ENCODE peak calls at places on chromosomes 3 and 15, in eight cellular contexts. D, J, I, N, Q, Y, X and C are unnamed samples.

GRCh38 chr15:67103869-67104268 is 38.5 kb downstream of the SMAD3 start:
- DNase-seq in X (no peak), I (no peak), Q (no peak), Y (no peak), D (no peak), N (no peak), J (no peak), C (no peak)

GRCh38 chr15:50055333-50056278 is 63.4 kb downstream of the ATP8B4 start:
- DNase-seq in I (peak; percentile 93), N (peak; percentile 44), D (peak; percentile 60), X (no peak), Y (peak; percentile 25), Q (no peak), J (no peak), C (no peak)

GRCh38 chr3:111980716-111981456 is 2.1 kb downstream of the ABHD10 start:
- DNase-seq in X (no peak), Y (no peak), Q (no peak), J (no peak), N (no peak), D (no peak), I (no peak), C (no peak)

GRCh38 chr3:182238141-182238540 is 526.4 kb downstream of the SOX2 start:
- DNase-seq in N (no peak), Y (peak; percentile 24), Q (no peak), X (no peak), I (no peak), D (no peak), J (peak; percentile 86), C (no peak)

GRCh38 chr3:108125151-108125540 is 34.3 kb upstream of the CD47 start:
- DNase-seq in X (no peak), D (no peak), Y (no peak), J (no peak), I (no peak), Q (no peak), N (no peak), C (no peak)

GRCh38 chr3:58148049-58148448 is 62.7 kb downstream of the DNASE1L3 start:
- DNase-seq in Y (no peak), N (no peak), Q (no peak), J (no peak), X (no peak), D (no peak), I (no peak), C (no peak)

GRCh38 chr3:106296111-106296510 is 427.3 kb upstream of the CBLB start:
- DNase-seq in D (no peak), I (no peak), Q (no peak), J (no peak), X (no peak), Y (no peak), N (no peak), C (no peak)

GRCh38 chr3:154421067-154421466 is 8.9 kb downstream of the GPR149 start:
- DNase-seq in I (peak; percentile 6), X (no peak), Y (no peak), D (no peak), J (peak; percentile 26), N (no peak), Q (no peak), C (no peak)

GRCh38 chr15:47294765-47295259 is 422.5 kb upstream of the SEMA6D start:
- DNase-seq in N (no peak), Y (no peak), J (no peak), D (no peak), Q (no peak), I (peak; percentile 12), X (no peak), C (no peak)

GRCh38 chr15:74835312-74835823 is 7.6 kb downstream of the ULK3 start:
- DNase-seq in Q (no peak), Y (peak; percentile 49), J (peak; percentile 96), N (no peak), X (peak; percentile 86), D (peak; percentile 39), I (peak; percentile 48), C (no peak)

GRCh38 chr3:108877906-108878305 is 55.3 kb downstream of the TRAT1 start:
- DNase-seq in N (no peak), I (no peak), X (no peak), Y (no peak), Q (no peak), J (no peak), D (no peak), C (no peak)

GRCh38 chr3:183907911-183908331 is 23.2 kb upstream of the PARL start:
- DNase-seq in Y (no peak), Q (no peak), J (no peak), X (no peak), I (no peak), N (no peak), D (no peak), C (no peak)

GRCh38 chr3:52596658-52597265 is 60.4 kb downstream of the UQCC5 start:
- DNase-seq in Y (no peak), X (no peak), N (no peak), J (no peak), D (no peak), Q (no peak), I (no peak), C (no peak)

GRCh38 chr3:99868438-99868723 is 50.7 kb downstream of the CMSS1 start:
- DNase-seq in X (no peak), Y (no peak), J (no peak), N (peak; percentile 27), Q (no peak), D (no peak), I (no peak), C (no peak)
- H3K4me1 ChIP-seq in X (peaks cover 10% of the 10 kb centered on the region), Y (peaks cover 68% of the 10 kb centered on the region), J (peaks cover 8% of the 10 kb centered on the region), N (peaks cover 34% of the 10 kb centered on the region), Q (peaks cover 36% of the 10 kb centered on the region), D (peaks cover 19% of the 10 kb centered on the region), I (peaks cover 31% of the 10 kb centered on the region), C (no peaks in the 10 kb centered on the region)

GRCh38 chr15:69014454-69014853 is at the start of gene NOX5:
- DNase-seq in X (no peak), I (no peak), Y (no peak), N (no peak), D (no peak), J (no peak), Q (no peak), C (no peak)

GRCh38 chr15:69016021-69016595 is 1.6 kb downstream of the NOX5 start:
- DNase-seq in X (no peak), J (no peak), D (no peak), Y (no peak), N (no peak), I (no peak), Q (no peak), C (no peak)

GRCh38 chr15:69017978-69018377 is 3.5 kb downstream of the NOX5 start:
- DNase-seq in X (no peak), Y (no peak), D (no peak), J (no peak), N (no peak), Q (no peak), I (no peak), C (no peak)

GRCh38 chr15:69013726-69014406 is 629 bp upstream of the NOX5 start:
- DNase-seq in J (no peak), N (no peak), I (no peak), D (no peak), Y (no peak), X (no peak), Q (no peak), C (no peak)

GRCh38 chr15:69015591-69015990 is 1.1 kb downstream of the NOX5 start:
- DNase-seq in N (no peak), D (no peak), X (no peak), J (no peak), Q (no peak), I (no peak), Y (no peak), C (no peak)
- H3K27ac ChIP-seq in N (no peak overlapping the region), D (no peak overlapping the region), X (no peak overlapping the region), J (no peak overlapping the region), Q (no peak overlapping the region), I (no peak overlapping the region), Y (no peak overlapping the region), C (no peak overlapping the region)

GRCh38 chr3:174308761-174309160 is 550.4 kb upstream of the NAALADL2 start:
- DNase-seq in D (no peak), I (no peak), N (no peak), Y (no peak), Q (no peak), X (no peak), J (no peak), C (no peak)

GRCh38 chr3:174302746-174303315 is 556.3 kb upstream of the NAALADL2 start:
- DNase-seq in Q (no peak), X (no peak), D (no peak), Y (no peak), J (no peak), I (no peak), N (no peak), C (no peak)

DNA sequence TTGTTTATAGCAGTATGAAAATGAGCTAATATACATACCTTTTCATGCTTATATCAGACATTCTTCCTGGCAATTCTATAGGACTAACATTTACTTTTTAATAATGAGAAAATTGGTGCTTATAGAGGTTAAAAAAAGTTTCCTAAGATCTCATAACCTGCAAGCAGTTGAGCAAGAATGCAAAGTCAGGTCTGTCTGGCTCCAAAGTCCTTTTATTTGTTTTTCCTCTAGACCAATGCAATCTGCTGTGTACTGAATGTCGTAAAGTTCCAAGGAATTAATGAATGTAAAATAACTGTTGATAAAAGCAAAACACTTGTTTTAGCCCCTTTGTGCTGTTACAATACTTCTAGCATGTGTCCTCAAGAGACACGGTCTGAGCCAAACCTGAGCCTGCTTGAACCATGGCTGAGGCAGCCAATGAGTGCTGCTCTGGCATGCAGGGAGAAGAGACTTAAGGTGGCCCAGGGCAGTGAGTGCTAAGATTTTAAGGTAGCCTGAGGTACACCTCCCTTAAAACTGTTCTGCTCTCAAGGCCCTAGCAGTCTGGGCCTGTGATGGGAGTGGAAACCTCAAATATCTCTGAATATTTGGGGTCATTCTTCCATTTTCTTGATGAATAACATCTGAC is 555.1 kb upstream of the NAALADL2 start:
- DNase-seq in Q (no peak), D (no peak), J (no peak), X (no peak), I (no peak), N (no peak), Y (no peak), C (no peak)
- H3K4me1 ChIP-seq in Q (no peaks in the 10 kb centered on the region), D (no peaks in the 10 kb centered on the region), J (no peaks in the 10 kb centered on the region), X (no peaks in the 10 kb centered on the region), I (no peaks in the 10 kb centered on the region), N (no peaks in the 10 kb centered on the region), Y (no peaks in the 10 kb centered on the region), C (no peaks in the 10 kb centered on the region)

DNA sequence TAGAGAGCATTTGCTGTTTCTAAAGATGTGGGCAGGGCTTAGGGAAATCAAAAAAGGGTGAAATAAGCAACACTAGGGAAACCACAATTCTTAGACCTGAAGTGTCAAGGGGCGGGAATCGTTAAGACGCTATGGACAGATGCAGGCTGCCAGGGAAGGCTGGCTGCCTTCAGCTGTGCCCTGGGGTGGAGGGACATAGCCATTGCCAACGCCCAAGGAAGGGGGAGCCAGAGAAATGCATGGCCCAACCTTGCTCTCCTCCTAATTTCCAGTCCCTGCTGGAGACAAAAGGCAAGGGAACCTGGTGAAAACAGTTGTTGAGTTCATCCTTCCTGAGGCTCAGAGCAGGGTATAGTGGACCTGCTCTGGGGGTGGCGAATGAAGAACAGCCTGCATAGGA is 141.7 kb upstream of the PROK2 start:
- DNase-seq in D (no peak), X (no peak), N (no peak), Q (no peak), Y (no peak), I (no peak), J (peak; percentile 49), C (no peak)
- H3K27ac ChIP-seq in D (no peak overlapping the region), X (no peak overlapping the region), N (no peak overlapping the region), Q (no peak overlapping the region), Y (no peak overlapping the region), I (no peak overlapping the region), J (no peak overlapping the region), C (no peak overlapping the region)